ENCODE peak calls at places on chromosome 3, in nine cellular contexts. One of them, this sample, is unnamed.

GRCh38 chr3:126523745-126524428 is at the start of gene CHST13:
- DNase-seq in hypothalamus: no peak
- DNase-seq in AG09309: no peak
- DNase-seq in activated CD4-positive, alpha-beta T cell treated with anti-CD3 and anti-CD28 coated beads, Interleukin-2, amount 50 U/mL, for 1 hour: no peak
- DNase-seq in left cardiac atrium: peak
- DNase-seq in EH: peak
- DNase-seq in NCI-H345: no peak
- DNase-seq in NCI-H1694: no peak
- DNase-seq in stimulated activated CD8-positive, alpha-beta memory T cell treated with anti-CD3 and anti-CD28 coated beads, Interleukin-2, amount 100 ng/mL, for 48 hours: no peak
- DNase-seq in this sample: peak

GRCh38 chr3:71584216-71585061 is 911 bp upstream of the FOXP1 start:
- DNase-seq in hypothalamus: peak
- DNase-seq in AG09309: no peak
- DNase-seq in activated CD4-positive, alpha-beta T cell treated with anti-CD3 and anti-CD28 coated beads, Interleukin-2, amount 50 U/mL, for 1 hour: peak
- DNase-seq in left cardiac atrium: peak
- DNase-seq in EH: peak
- DNase-seq in NCI-H345: peak
- DNase-seq in NCI-H1694: no peak
- DNase-seq in stimulated activated CD8-positive, alpha-beta memory T cell treated with anti-CD3 and anti-CD28 coated beads, Interleukin-2, amount 100 ng/mL, for 48 hours: peak
- DNase-seq in this sample: peak

GRCh38 chr3:36595531-36595930 is 168.8 kb downstream of the DCLK3 start:
- DNase-seq in hypothalamus: no peak
- DNase-seq in AG09309: no peak
- DNase-seq in activated CD4-positive, alpha-beta T cell treated with anti-CD3 and anti-CD28 coated beads, Interleukin-2, amount 50 U/mL, for 1 hour: no peak
- DNase-seq in left cardiac atrium: no peak
- DNase-seq in EH: no peak
- DNase-seq in NCI-H345: no peak
- DNase-seq in NCI-H1694: no peak
- DNase-seq in stimulated activated CD8-positive, alpha-beta memory T cell treated with anti-CD3 and anti-CD28 coated beads, Interleukin-2, amount 100 ng/mL, for 48 hours: no peak
- DNase-seq in this sample: no peak

GRCh38 chr3:46926039-46926438 is 48.5 kb downstream of the PTH1R start:
- DNase-seq in hypothalamus: no peak
- DNase-seq in AG09309: no peak
- DNase-seq in activated CD4-positive, alpha-beta T cell treated with anti-CD3 and anti-CD28 coated beads, Interleukin-2, amount 50 U/mL, for 1 hour: no peak
- DNase-seq in left cardiac atrium: peak
- DNase-seq in EH: peak
- DNase-seq in NCI-H345: no peak
- DNase-seq in NCI-H1694: no peak
- DNase-seq in stimulated activated CD8-positive, alpha-beta memory T cell treated with anti-CD3 and anti-CD28 coated beads, Interleukin-2, amount 100 ng/mL, for 48 hours: no peak
- DNase-seq in this sample: no peak

GRCh38 chr3:139312959-139313358 is 30.9 kb upstream of the MRPS22 start:
- DNase-seq in hypothalamus: no peak
- DNase-seq in AG09309: no peak
- DNase-seq in activated CD4-positive, alpha-beta T cell treated with anti-CD3 and anti-CD28 coated beads, Interleukin-2, amount 50 U/mL, for 1 hour: no peak
- DNase-seq in left cardiac atrium: no peak
- DNase-seq in EH: peak
- DNase-seq in NCI-H345: no peak
- DNase-seq in NCI-H1694: no peak
- DNase-seq in stimulated activated CD8-positive, alpha-beta memory T cell treated with anti-CD3 and anti-CD28 coated beads, Interleukin-2, amount 100 ng/mL, for 48 hours: no peak
- DNase-seq in this sample: no peak

GRCh38 chr3:51390600-51391074 is 448 bp upstream of the RBM15B start:
- DNase-seq in hypothalamus: no peak
- DNase-seq in AG09309: no peak
- DNase-seq in activated CD4-positive, alpha-beta T cell treated with anti-CD3 and anti-CD28 coated beads, Interleukin-2, amount 50 U/mL, for 1 hour: no peak
- DNase-seq in left cardiac atrium: no peak
- DNase-seq in EH: no peak
- DNase-seq in NCI-H345: no peak
- DNase-seq in NCI-H1694: no peak
- DNase-seq in stimulated activated CD8-positive, alpha-beta memory T cell treated with anti-CD3 and anti-CD28 coated beads, Interleukin-2, amount 100 ng/mL, for 48 hours: no peak
- DNase-seq in this sample: peak

GRCh38 chr3:71425491-71426071 is 157.9 kb downstream of the FOXP1 start:
- DNase-seq in hypothalamus: no peak
- DNase-seq in AG09309: peak
- DNase-seq in activated CD4-positive, alpha-beta T cell treated with anti-CD3 and anti-CD28 coated beads, Interleukin-2, amount 50 U/mL, for 1 hour: no peak
- DNase-seq in left cardiac atrium: no peak
- DNase-seq in EH: peak
- DNase-seq in NCI-H345: no peak
- DNase-seq in NCI-H1694: no peak
- DNase-seq in stimulated activated CD8-positive, alpha-beta memory T cell treated with anti-CD3 and anti-CD28 coated beads, Interleukin-2, amount 100 ng/mL, for 48 hours: no peak
- DNase-seq in this sample: no peak

GRCh38 chr3:105827101-105827634 is 41.6 kb downstream of the CBLB start:
- DNase-seq in hypothalamus: no peak
- DNase-seq in AG09309: no peak
- DNase-seq in activated CD4-positive, alpha-beta T cell treated with anti-CD3 and anti-CD28 coated beads, Interleukin-2, amount 50 U/mL, for 1 hour: no peak
- DNase-seq in left cardiac atrium: no peak
- DNase-seq in EH: no peak
- DNase-seq in NCI-H345: no peak
- DNase-seq in NCI-H1694: no peak
- DNase-seq in stimulated activated CD8-positive, alpha-beta memory T cell treated with anti-CD3 and anti-CD28 coated beads, Interleukin-2, amount 100 ng/mL, for 48 hours: no peak
- DNase-seq in this sample: no peak